ENCODE peak calls at places on chromosomes 6 and 20, in four cellular contexts. Y, X, L and D are unnamed samples.

GRCh38 chr20:8788831-8789230 is 280.1 kb upstream of the PLCB4 start:
- DNase-seq in Y (no peak), X (no peak), L (no peak), D (no peak)

GRCh38 chr20:64205611-64206026 is 41.4 kb downstream of the MYT1 start:
- DNase-seq in Y (no peak), X (no peak), L (no peak), D (no peak)

GRCh38 chr6:96795481-96795880 is 41.8 kb downstream of the GPR63 start:
- DNase-seq in Y (no peak), X (no peak), L (no peak), D (no peak)

GRCh38 chr20:62717933-62718332 is 9.3 kb downstream of the NTSR1 start:
- DNase-seq in Y (no peak), X (no peak), L (no peak), D (no peak)

GRCh38 chr20:15857131-15857784 is 716.0 kb downstream of the KIF16B start:
- DNase-seq in Y (no peak), X (no peak), L (no peak), D (no peak)

GRCh38 chr6:46254946-46255345 is 84.2 kb upstream of the ENPP5 start:
- DNase-seq in Y (no peak), X (no peak), L (no peak), D (no peak)

GRCh38 chr20:34129518-34130162 is 17.6 kb upstream of the EIF2S2 start:
- DNase-seq in Y (peak), X (no peak), L (peak), D (peak)

GRCh38 chr6:18269717-18270116 is 5.4 kb upstream of the DEK start:
- DNase-seq in Y (no peak), X (no peak), L (no peak), D (no peak)

GRCh38 chr6:57216235-57217101 is 5.6 kb downstream of the RAB23 start:
- DNase-seq in Y (peak), X (no peak), L (no peak), D (no peak)

GRCh38 chr6:105601541-105602174 is 198.8 kb upstream of the PREP start:
- DNase-seq in Y (peak), X (no peak), L (no peak), D (no peak)

GRCh38 chr6:116633685-116634084 is 17.4 kb downstream of the RSPH4A start:
- DNase-seq in Y (no peak), X (no peak), L (no peak), D (peak)

GRCh38 chr20:4602297-4602631 is 119.4 kb upstream of the PRND start:
- DNase-seq in Y (no peak), X (no peak), L (no peak), D (no peak)

GRCh38 chr6:26576929-26577719 is 19.6 kb upstream of the ABT1 start:
- DNase-seq in Y (peak), X (peak), L (peak), D (no peak)

GRCh38 chr6:34490390-34491090 is 24.7 kb downstream of the PACSIN1 start:
- DNase-seq in Y (no peak), X (no peak), L (no peak), D (no peak)

GRCh38 chr6:108477034-108477433 is 83.7 kb upstream of the FOXO3 start:
- DNase-seq in Y (no peak), X (no peak), L (no peak), D (no peak)

GRCh38 chr6:11185204-11185842 is 47.1 kb downstream of the NEDD9 start:
- DNase-seq in Y (no peak), X (no peak), L (no peak), D (no peak)

GRCh38 chr20:39298116-39298515 is 336.0 kb downstream of the DHX35 start:
- DNase-seq in Y (no peak), X (no peak), L (no peak), D (no peak)

GRCh38 chr6:15086273-15087158 is 159.4 kb upstream of the JARID2 start:
- DNase-seq in Y (peak), X (no peak), L (no peak), D (no peak)

GRCh38 chr6:41021832-41022231 is 17.2 kb downstream of the UNC5CL start:
- DNase-seq in Y (no peak), X (no peak), L (peak), D (peak)

GRCh38 chr20:53040678-53041674 is 68.8 kb downstream of the TSHZ2 start:
- DNase-seq in Y (peak), X (no peak), L (no peak), D (no peak)

GRCh38 chr6:41306187-41306854 is 19.8 kb upstream of the TREM1 start:
- DNase-seq in Y (peak), X (no peak), L (peak), D (peak)

GRCh38 chr20:36519012-36519719 is 22.2 kb upstream of the MYL9 start:
- DNase-seq in Y (no peak), X (no peak), L (no peak), D (no peak)

GRCh38 chr6:75096986-75097385 is 108.9 kb downstream of the COL12A1 start:
- DNase-seq in Y (no peak), X (no peak), L (no peak), D (no peak)

GRCh38 chr6:137767465-137767864 is 99.6 kb upstream of the TNFAIP3 start:
- DNase-seq in Y (no peak), X (no peak), L (no peak), D (no peak)

GRCh38 chr20:22807646-22808045 is 223.3 kb upstream of the FOXA2 start:
- DNase-seq in Y (no peak), X (peak), L (no peak), D (peak)

GRCh38 chr20:4226330-4227084 is 211.1 kb upstream of the RNF24 start:
- DNase-seq in Y (no peak), X (no peak), L (no peak), D (no peak)

GRCh38 chr20:48630342-48631075 is 197.3 kb downstream of the PREX1 start:
- DNase-seq in Y (no peak), X (peak), L (peak), D (no peak)

GRCh38 chr6:154945271-154945890 is 49.7 kb upstream of the TIAM2 start:
- DNase-seq in Y (no peak), X (no peak), L (no peak), D (no peak)

GRCh38 chr20:62122659-62123449 is 579 bp downstream of the LSM14B start:
- DNase-seq in Y (peak), X (no peak), L (no peak), D (peak)

DNA sequence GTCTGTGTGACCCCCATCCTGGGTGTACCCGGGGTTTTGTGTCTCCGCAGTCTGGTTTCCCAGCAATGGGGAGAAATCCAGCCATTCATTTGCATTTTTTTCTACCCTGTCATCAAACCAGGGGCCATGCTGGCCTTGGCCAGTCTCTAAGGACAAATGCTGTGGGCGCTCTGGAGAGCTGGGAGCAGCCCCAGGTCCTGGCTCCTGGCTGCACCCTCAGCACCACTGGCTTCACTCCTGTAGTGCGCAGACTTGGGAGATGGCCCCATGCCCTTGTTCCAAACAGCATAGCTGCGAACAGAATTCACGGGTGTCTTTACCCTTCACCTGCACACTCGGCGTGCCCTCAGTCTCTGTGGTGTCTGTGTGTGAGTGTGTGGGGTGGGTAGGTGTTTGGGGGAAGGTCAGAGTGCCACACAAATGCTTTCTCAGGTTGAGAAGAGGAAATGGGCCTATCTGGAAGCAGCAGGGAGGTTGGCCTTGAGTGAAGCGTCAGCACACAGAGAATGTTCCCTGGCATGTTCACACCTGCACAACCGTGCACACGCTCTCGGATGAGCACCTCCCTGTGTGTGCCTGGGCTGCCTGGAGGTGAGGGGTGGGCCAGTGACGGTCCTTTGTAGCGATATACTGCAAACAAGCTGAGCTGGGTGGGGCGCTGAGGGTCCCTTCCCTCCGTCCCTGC is 111.2 kb downstream of the ERMARD start:
- DNase-seq in Y (no peak), X (peak), L (no peak), D (no peak)
- TF ChIP-seq TEAD4 in Y (no peak), X (no peak), L (no peak), D (no peak)

GRCh38 chr20:57600324-57601210 is 19.7 kb downstream of the ZBP1 start:
- DNase-seq in Y (no peak), X (no peak), L (no peak), D (no peak)
- TF ChIP-seq TEAD4 in Y (no peak), X (no peak), L (no peak), D (no peak)

DNA sequence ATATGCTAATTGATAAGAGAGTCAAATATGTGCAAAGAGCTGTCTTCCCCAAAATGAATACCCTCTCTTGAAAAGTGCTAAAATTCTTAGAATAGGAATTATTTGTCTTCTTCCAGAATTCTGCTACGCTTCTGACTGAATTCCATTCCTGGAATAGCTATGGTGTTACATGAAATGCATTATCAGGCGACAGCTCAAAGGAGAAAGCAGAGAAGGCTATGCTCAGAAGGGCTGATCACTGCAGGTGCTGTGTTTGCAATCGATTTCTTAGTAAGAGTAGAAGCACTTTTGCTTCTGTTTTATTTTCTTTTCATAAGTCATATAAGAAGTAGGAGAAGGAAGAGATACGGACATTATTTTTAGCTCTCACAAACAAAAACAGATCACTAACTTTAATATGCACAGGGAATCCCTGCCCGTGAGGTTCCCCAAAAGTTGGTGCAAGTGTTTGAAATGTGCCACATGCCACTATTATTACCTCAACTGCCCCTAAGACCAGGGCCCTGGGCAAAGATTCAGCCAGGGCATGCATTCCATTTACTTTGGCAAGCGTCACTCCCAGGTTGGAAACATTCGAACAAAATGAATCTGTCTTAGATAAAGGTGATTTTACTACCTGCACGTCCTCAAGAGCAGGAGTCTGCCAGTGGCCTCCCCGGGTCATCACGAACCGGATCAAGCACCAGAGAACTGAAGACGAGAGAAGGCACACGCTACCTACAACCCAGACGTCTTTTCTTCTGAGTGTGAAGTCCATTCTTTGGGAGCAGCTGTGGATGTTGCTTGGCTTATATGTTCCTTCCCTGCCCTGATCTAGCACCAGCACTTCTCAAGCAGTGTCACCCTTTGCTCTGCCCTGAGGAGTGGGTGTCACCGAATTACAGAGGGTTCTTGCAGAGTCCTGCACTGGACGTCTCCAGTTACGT is 7.2 kb downstream of the MYLK4 start:
- DNase-seq in Y (no peak), X (no peak), L (no peak), D (no peak)
- TF ChIP-seq TEAD4 in Y (no peak), X (no peak), L (no peak), D (no peak)

GRCh38 chr6:7787137-7787575 is 61.3 kb downstream of the BMP6 start:
- DNase-seq in Y (no peak), X (no peak), L (no peak), D (no peak)
- TF ChIP-seq TEAD4 in Y (no peak), X (no peak), L (no peak), D (no peak)

DNA sequence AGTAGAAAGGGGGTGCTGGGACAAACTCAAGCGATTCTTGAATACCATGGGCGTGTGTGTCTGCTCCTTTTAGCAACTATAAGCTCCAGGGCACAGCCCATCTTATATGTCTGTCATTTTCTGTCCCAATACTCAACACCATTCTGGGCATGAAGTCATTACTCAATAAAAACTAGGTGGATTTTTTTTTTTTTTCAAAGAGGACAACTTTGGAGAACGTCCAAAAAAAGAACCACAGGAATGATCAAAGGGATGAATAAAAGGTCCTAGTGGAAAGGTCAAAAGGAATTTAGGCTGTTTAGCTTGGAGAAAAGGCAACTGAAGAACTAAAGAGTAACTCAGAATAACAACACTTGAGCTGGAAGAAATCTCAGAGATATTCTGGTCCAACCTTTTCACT is 24.4 kb downstream of the UQCC1 start:
- DNase-seq in Y (no peak), X (no peak), L (no peak), D (no peak)
- TF ChIP-seq TEAD4 in Y (no peak), X (no peak), L (no peak), D (no peak)

DNA sequence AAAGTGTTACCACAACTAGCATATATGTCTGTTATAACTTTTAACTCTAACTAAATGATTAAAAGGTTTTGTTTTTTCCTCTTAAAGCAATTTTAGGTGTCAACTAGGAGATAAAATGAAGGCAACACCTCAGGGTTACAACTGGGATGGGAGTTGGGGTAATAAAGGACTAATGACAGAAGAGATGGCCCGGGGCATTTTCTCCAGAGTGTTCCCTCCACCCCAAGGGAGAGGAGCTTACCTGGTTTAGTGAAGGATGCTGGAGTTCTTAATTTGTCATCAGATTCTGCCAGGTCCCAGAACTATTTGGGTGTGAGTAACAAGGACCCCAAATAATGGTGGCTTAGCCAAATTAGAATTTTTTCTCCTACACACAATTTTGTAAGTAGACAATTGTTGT is 260.3 kb downstream of the CD109 start:
- DNase-seq in Y (no peak), X (no peak), L (no peak), D (no peak)
- TF ChIP-seq TEAD4 in Y (no peak), X (no peak), L (no peak), D (no peak)

GRCh38 chr20:11376406-11376805 is 541.3 kb upstream of the BTBD3 start:
- DNase-seq in Y (no peak), X (no peak), L (no peak), D (no peak)

GRCh38 chr20:11376998-11377397 is 540.7 kb upstream of the BTBD3 start:
- DNase-seq in Y (no peak), X (no peak), L (no peak), D (no peak)

GRCh38 chr20:11377761-11378160 is 539.9 kb upstream of the BTBD3 start:
- DNase-seq in Y (no peak), X (no peak), L (no peak), D (no peak)

GRCh38 chr20:11379257-11380011 is 538.3 kb upstream of the BTBD3 start:
- DNase-seq in Y (no peak), X (peak), L (peak), D (no peak)

GRCh38 chr20:11378252-11378651 is 539.4 kb upstream of the BTBD3 start:
- DNase-seq in Y (no peak), X (no peak), L (no peak), D (no peak)
- TF ChIP-seq TEAD4 in Y (no peak), X (no peak), L (no peak), D (no peak)

GRCh38 chr20:32624687-32625345 is 39.7 kb upstream of the NOL4L start:
- DNase-seq in Y (no peak), X (no peak), L (no peak), D (no peak)

GRCh38 chr20:32628960-32629530 is 43.9 kb upstream of the NOL4L start:
- DNase-seq in Y (peak), X (no peak), L (no peak), D (no peak)

GRCh38 chr20:32625996-32626395 is 40.9 kb upstream of the NOL4L start:
- DNase-seq in Y (no peak), X (no peak), L (no peak), D (no peak)

GRCh38 chr20:32626407-32626806 is 41.3 kb upstream of the NOL4L start:
- DNase-seq in Y (no peak), X (no peak), L (no peak), D (no peak)

DNA sequence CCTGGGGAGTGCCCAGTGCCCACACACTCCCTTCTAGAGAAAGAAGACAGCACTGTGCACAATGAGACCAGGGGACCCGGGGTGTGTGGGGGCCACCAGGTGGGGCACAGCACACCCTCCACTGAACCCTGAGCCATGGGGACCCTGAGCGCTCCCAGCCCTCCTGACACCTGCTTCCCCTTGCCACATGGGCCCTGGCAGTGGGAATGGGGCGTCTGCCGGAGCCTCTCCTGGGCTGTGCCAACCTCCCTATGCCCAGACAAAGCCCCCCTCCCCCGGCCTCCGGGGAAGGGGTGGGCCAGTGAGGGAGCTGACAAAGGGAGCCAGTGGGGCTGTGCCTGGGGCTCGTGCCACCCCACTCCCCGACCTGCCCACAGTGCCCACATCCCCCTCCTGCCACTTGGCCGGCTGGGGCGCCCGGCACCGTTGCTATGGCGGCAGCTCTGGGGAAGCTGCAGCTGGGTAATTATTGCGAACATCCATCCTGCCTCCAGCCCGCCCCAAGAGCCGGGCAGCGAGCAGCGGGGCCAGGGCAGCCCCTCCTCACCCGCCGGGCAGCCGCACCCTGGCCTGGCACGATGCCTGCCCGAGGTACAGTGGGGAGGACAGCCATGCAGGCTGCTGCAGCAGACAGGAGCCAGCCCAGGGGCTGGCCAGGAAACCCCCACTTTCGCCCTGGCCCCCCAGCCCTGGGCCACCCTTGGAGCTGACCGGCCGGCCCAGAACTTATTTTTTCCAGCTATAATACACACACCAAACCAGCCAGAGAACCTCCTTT is 41.9 kb upstream of the NOL4L start:
- DNase-seq in Y (no peak), X (no peak), L (no peak), D (peak)
- TF ChIP-seq TEAD4 in Y (no peak), X (no peak), L (no peak), D (no peak)

DNA sequence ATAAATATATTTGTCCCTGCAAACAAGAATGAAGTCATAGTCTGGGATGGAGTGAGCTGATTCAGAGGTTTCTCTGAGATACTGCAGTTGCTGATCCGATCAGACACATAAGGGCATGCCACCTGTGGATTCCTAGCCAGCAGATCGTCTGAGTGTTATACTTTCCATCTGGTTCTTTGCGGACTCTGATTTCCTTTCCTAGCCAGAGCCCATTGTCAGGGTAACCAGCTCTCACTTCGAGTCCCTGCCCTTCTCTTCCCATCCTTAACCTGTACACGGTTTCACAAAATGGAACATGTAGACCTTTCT is 100.9 kb downstream of the TMEM200A start:
- DNase-seq in Y (no peak), X (no peak), L (no peak), D (no peak)
- TF ChIP-seq TEAD4 in Y (no peak), X (no peak), L (no peak), D (no peak)